ENCODE peak calls at places on chromosomes 1 and 21, in six cellular contexts. R, Z, P, M, B and I are unnamed samples.

GRCh38 chr1:9596419-9597123 is 7.9 kb downstream of the TMEM201 start:
- DNase-seq in Z (no peak), M (no peak), P (no peak), R (no peak), B (no peak), I (no peak)

GRCh38 chr1:197444754-197445153 is 176.7 kb downstream of the CRB1 start:
- DNase-seq in P (no peak), Z (no peak), B (no peak), M (no peak), R (no peak), I (no peak)

GRCh38 chr21:31251686-31252085 is 92.4 kb downstream of the TIAM1 start:
- DNase-seq in R (no peak), M (no peak), Z (no peak), P (no peak), B (no peak), I (no peak)

GRCh38 chr1:6260961-6261614 is at the start of gene GPR153:
- DNase-seq in P (no peak), B (no peak), R (peak; percentile 60), Z (peak; percentile 25), M (peak; percentile 66), I (peak; percentile 52)

GRCh38 chr1:199946305-199947155 is 81.0 kb upstream of the NR5A2 start:
- DNase-seq in Z (no peak), B (no peak), P (no peak), M (no peak), R (no peak), I (no peak)

GRCh38 chr1:42177551-42177981 is 13.0 kb upstream of the GUCA2A start:
- DNase-seq in Z (peak; percentile 80), P (peak; percentile 14), B (peak; percentile 75), M (peak; percentile 24), R (peak; percentile 44), I (no peak)

GRCh38 chr1:168106274-168106673 is 30.5 kb downstream of the GPR161 start:
- DNase-seq in R (no peak), Z (no peak), B (no peak), P (no peak), M (peak; percentile 23), I (no peak)

GRCh38 chr1:30447080-30447479 is 276.3 kb downstream of the MATN1 start:
- DNase-seq in M (no peak), B (no peak), Z (no peak), R (no peak), P (no peak), I (no peak)

GRCh38 chr1:118821801-118822200 is 166.3 kb downstream of the TBX15 start:
- DNase-seq in Z (no peak), M (no peak), P (no peak), R (no peak), B (no peak), I (no peak)

GRCh38 chr1:8214501-8215173 is 103.3 kb upstream of the SLC45A1 start:
- DNase-seq in R (no peak), M (no peak), B (no peak), P (no peak), Z (no peak), I (no peak)

GRCh38 chr1:223245411-223245810 is 102.4 kb upstream of the TLR5 start:
- DNase-seq in Z (no peak), P (no peak), M (no peak), R (no peak), B (no peak), I (no peak)

GRCh38 chr1:62508187-62508758 is 71.4 kb downstream of the USP1 start:
- DNase-seq in Z (peak; percentile 60), P (no peak), M (no peak), R (no peak), B (peak; percentile 25), I (peak; percentile 47)

GRCh38 chr21:17416139-17416538 is 96.7 kb upstream of the CXADR start:
- DNase-seq in B (no peak), R (no peak), P (no peak), M (no peak), Z (peak; percentile 9), I (no peak)

GRCh38 chr1:19009882-19010321 is 53.4 kb upstream of the IFFO2 start:
- DNase-seq in M (peak; percentile 41), B (peak; percentile 100), P (no peak), Z (peak; percentile 81), R (no peak), I (peak; percentile 97)

GRCh38 chr1:14662116-14662515 is 63.6 kb downstream of the KAZN start:
- DNase-seq in M (no peak), P (no peak), R (peak; percentile 50), B (no peak), Z (no peak), I (no peak)

GRCh38 chr1:19232526-19232851 is 18.8 kb downstream of the EMC1 start:
- DNase-seq in R (peak; percentile 45), B (peak; percentile 10), Z (peak; percentile 61), P (no peak), M (no peak), I (no peak)

GRCh38 chr1:170669036-170669435 is 5.1 kb downstream of the PRRX1 start:
- DNase-seq in B (no peak), R (no peak), Z (no peak), P (no peak), M (no peak), I (no peak)

GRCh38 chr1:176837708-176838107 is 326.8 kb downstream of the ASTN1 start:
- DNase-seq in B (no peak), M (no peak), P (no peak), R (no peak), Z (no peak), I (no peak)

GRCh38 chr1:211654838-211655787 is 20.3 kb downstream of the NEK2 start:
- DNase-seq in R (peak; percentile 89), M (peak; percentile 94), B (peak; percentile 82), P (peak; percentile 72), Z (peak; percentile 85), I (peak; percentile 87)

GRCh38 chr1:121408354-121408753 is 223.6 kb downstream of the SRGAP2C start:
- DNase-seq in P (no peak), B (no peak), M (no peak), R (no peak), Z (no peak), I (no peak)

GRCh38 chr1:187838335-187839293 is 1009.9 kb downstream of the PLA2G4A start:
- DNase-seq in Z (no peak), R (no peak), B (no peak), M (no peak), P (no peak), I (no peak)

GRCh38 chr1:2003564-2004131 is at the start of gene CFAP74:
- DNase-seq in R (no peak), P (peak; percentile 43), M (peak; percentile 94), Z (no peak), B (peak; percentile 30), I (no peak)

GRCh38 chr1:109775408-109775807 is 11.7 kb upstream of the EPS8L3 start:
- DNase-seq in R (peak; percentile 3), M (no peak), P (no peak), Z (no peak), B (peak; percentile 63), I (no peak)

GRCh38 chr1:155893389-155894142 is 17.6 kb downstream of the RIT1 start:
- DNase-seq in M (no peak), P (no peak), B (peak; percentile 91), R (peak; percentile 30), Z (peak; percentile 80), I (peak; percentile 66)

GRCh38 chr1:230236951-230237350 is 169.9 kb downstream of the GALNT2 start:
- DNase-seq in P (no peak), Z (no peak), R (no peak), M (no peak), B (no peak), I (no peak)

GRCh38 chr21:29192999-29193563 is 62.6 kb downstream of the MAP3K7CL start:
- DNase-seq in R (peak; percentile 53), B (no peak), Z (no peak), P (no peak), M (no peak), I (no peak)

GRCh38 chr21:33924766-33925100 is 9.1 kb upstream of the ATP5PO start:
- DNase-seq in R (no peak), P (no peak), Z (no peak), M (no peak), B (peak; percentile 45), I (no peak)

GRCh38 chr1:149945206-149945605 is 8.5 kb upstream of the MTMR11 start:
- DNase-seq in B (no peak), R (no peak), M (no peak), P (no peak), Z (no peak), I (no peak)